ENCODE peak calls at places on chromosomes 1 and 21, in seven cellular contexts. I is foreskin fibroblast, B is heart left ventricle, T is GM06990, X is AG04450, G is astrocyte of the cerebellum, H is colonic mucosa. K is an unnamed sample.
A peak's percentile ranks its signal among the peaks of the same experiment; 100 is the strongest.

GRCh38 chr1:81836007-81836626 is 35.4 kb downstream of the ADGRL2 start:
- DNase-seq in I (peak; percentile 41), B (no peak), T (no peak), X (no peak), G (no peak), H (no peak), K (no peak)

GRCh38 chr1:173062156-173062938 is 11.6 kb upstream of the TNFSF18 start:
- DNase-seq in I (peak; percentile 77), B (no peak), T (no peak), X (peak; percentile 51), G (peak; percentile 38), H (no peak), K (peak; percentile 64)

GRCh38 chr1:224273651-224274050 is 56.3 kb downstream of the NVL start:
- DNase-seq in I (peak; percentile 28), B (no peak), T (no peak), X (peak; percentile 6), G (no peak), H (peak; percentile 52), K (no peak)

GRCh38 chr1:6027591-6027990 is 18.1 kb upstream of the KCNAB2 start:
- DNase-seq in I (no peak), B (no peak), T (no peak), X (no peak), G (no peak), H (no peak), K (no peak)

GRCh38 chr1:163076981-163077761 is 8.0 kb downstream of the RGS4 start:
- DNase-seq in I (peak; percentile 27), B (no peak), T (no peak), X (no peak), G (no peak), H (no peak), K (no peak)

GRCh38 chr1:230864441-230864840 is 3.9 kb downstream of the C1orf198 start:
- DNase-seq in I (peak; percentile 60), B (no peak), T (no peak), X (no peak), G (no peak), H (no peak), K (no peak)

GRCh38 chr1:93608188-93609109 is 73.2 kb downstream of the BCAR3 start:
- DNase-seq in I (no peak), B (peak; percentile 73), T (peak; percentile 51), X (no peak), G (no peak), H (no peak), K (peak; percentile 65)

GRCh38 chr1:217881131-217881543 is 250.0 kb downstream of the SPATA17 start:
- DNase-seq in I (no peak), B (no peak), T (no peak), X (no peak), G (peak; percentile 23), H (no peak), K (no peak)

GRCh38 chr1:54850737-54851136 is 36.3 kb downstream of the DHCR24 start:
- DNase-seq in I (peak; percentile 84), B (no peak), T (no peak), X (peak; percentile 94), G (peak; percentile 61), H (no peak), K (no peak)

GRCh38 chr21:37001446-37001845 is 5.1 kb upstream of the RIPPLY3 start:
- DNase-seq in I (peak; percentile 39), B (no peak), T (no peak), X (no peak), G (no peak), H (no peak), K (peak; percentile 19)

GRCh38 chr21:44083631-44084291 is 23.4 kb upstream of the PWP2 start:
- DNase-seq in I (no peak), B (no peak), T (no peak), X (no peak), G (no peak), H (peak; percentile 20), K (no peak)

GRCh38 chr1:223233410-223234163 is 90.5 kb upstream of the TLR5 start:
- DNase-seq in I (peak; percentile 85), B (peak; percentile 40), T (no peak), X (peak; percentile 39), G (peak; percentile 72), H (no peak), K (peak; percentile 67)

GRCh38 chr1:1143636-1144035 is 27.7 kb upstream of the C1orf159 start:
- DNase-seq in I (no peak), B (no peak), T (no peak), X (no peak), G (no peak), H (no peak), K (no peak)

GRCh38 chr1:179353546-179353945 is 12.2 kb upstream of the AXDND1 start:
- DNase-seq in I (peak; percentile 84), B (peak; percentile 38), T (no peak), X (peak; percentile 56), G (peak; percentile 15), H (no peak), K (peak; percentile 65)

GRCh38 chr1:1760345-1760650 is 18.0 kb downstream of the NADK start:
- DNase-seq in I (no peak), B (no peak), T (no peak), X (no peak), G (no peak), H (no peak), K (no peak)

GRCh38 chr1:243421784-243422183 is 165.9 kb downstream of the SDCCAG8 start:
- DNase-seq in I (peak; percentile 45), B (no peak), T (no peak), X (peak; percentile 58), G (peak; percentile 68), H (peak; percentile 20), K (peak; percentile 16)

GRCh38 chr21:36692125-36692843 is 6.6 kb upstream of the SIM2 start:
- DNase-seq in I (no peak), B (no peak), T (no peak), X (no peak), G (no peak), H (no peak), K (no peak)

GRCh38 chr1:24379733-24380315 is 33.8 kb downstream of the STPG1 start:
- DNase-seq in I (peak; percentile 74), B (no peak), T (no peak), X (no peak), G (no peak), H (peak; percentile 7), K (no peak)

GRCh38 chr1:166489670-166490436 is 323.1 kb upstream of the FAM78B start:
- DNase-seq in I (no peak), B (peak; percentile 10), T (peak; percentile 63), X (no peak), G (no peak), H (peak; percentile 20), K (no peak)

GRCh38 chr1:32028746-32029145 is 15.1 kb downstream of the KHDRBS1 start:
- DNase-seq in I (peak; percentile 49), B (no peak), T (no peak), X (no peak), G (no peak), H (no peak), K (no peak)

GRCh38 chr1:170521818-170522217 is 10.1 kb upstream of the GORAB start:
- DNase-seq in I (peak; percentile 51), B (no peak), T (no peak), X (no peak), G (no peak), H (no peak), K (no peak)

GRCh38 chr1:209510063-209510462 is 73.5 kb upstream of the CAMK1G start:
- DNase-seq in I (no peak), B (no peak), T (no peak), X (no peak), G (no peak), H (no peak), K (no peak)

GRCh38 chr1:201535046-201535777 is 3.7 kb upstream of the NAV1 start:
- DNase-seq in I (peak; percentile 82), B (no peak), T (no peak), X (no peak), G (no peak), H (no peak), K (no peak)

GRCh38 chr1:87720561-87720960 is 391.9 kb downstream of the LMO4 start:
- DNase-seq in I (no peak), B (no peak), T (no peak), X (no peak), G (no peak), H (no peak), K (no peak)

DNA sequence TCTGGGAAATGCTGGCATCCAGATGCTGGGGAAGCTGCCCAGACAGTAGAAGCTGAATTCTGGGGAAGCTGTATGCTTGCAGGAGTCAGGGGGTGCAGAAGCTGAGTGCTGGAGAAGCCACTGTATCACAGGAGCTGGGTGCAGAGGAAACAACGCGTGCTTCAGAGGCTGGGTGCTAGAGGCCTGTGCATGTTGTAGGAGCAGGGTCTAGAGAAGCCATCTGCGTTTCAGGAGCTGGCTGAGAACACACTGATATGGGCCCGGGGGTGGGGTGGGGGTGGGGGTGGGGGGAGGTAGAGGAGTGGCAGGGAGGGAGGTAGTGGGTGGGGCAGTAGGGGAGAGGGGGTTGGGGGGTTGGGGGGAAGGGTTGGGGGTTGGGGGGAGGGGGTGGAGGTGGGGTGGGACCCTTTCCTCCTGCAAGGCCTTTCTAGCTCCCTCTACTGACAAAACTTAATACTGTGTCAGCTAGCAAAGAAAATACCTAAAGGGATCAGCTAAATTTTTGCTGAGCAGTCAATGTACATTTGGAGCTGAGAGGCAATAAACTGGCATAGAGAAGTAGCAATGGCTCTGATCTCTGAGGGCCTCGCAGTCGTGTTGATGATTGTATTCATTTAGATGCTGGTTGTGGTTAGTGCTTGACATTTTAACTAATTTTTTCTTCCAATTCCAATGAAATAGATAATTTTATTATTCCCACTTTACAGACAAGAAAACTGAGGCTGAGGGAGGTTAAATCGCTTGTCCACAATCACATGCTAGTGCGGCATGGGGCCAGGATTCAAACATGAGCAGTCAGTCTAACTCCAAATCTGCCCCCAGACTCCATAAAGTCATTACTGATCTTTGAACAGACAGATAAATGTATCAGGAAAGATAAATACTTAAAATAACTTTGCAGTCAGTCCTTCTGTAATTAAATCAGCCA is 356.9 kb downstream of the DISC1 start:
- DNase-seq in I (no peak), B (no peak), T (no peak), X (no peak), G (no peak), H (no peak), K (no peak)
- TF ChIP-seq CTCF in I (no peak), B (no peak), T (no peak), X (no peak), G (no peak), H (no peak), K (no peak)

DNA sequence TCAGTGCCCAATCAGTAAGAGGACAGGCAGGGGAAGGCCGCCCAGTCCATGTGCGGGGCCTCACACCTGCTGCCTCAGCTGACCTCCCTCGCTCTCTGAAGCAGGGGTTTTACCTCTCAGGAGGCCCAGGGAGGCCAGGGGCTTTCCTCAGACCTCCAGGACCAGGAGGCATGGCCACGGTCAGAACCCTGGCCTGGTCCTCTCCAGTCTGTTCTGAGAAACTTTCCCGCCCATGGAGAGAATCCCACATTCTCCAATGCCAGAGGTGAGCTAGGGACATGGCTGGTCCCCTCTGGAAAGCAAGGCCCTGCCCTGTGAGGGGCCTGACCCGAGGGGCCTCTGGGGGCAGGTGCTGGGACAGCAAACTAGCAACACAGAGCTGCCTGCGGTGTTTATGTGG is 68.2 kb downstream of the DMRTB1 start:
- DNase-seq in I (no peak), B (no peak), T (no peak), X (no peak), G (no peak), H (no peak), K (no peak)
- H3K4me3 ChIP-seq in I (no peak overlapping the region), B (no peak overlapping the region), T (no peak overlapping the region), X (no peak overlapping the region), G (no peak overlapping the region), H (no peak overlapping the region), K (no peak overlapping the region)

GRCh38 chr1:186987769-186988168 is 159.0 kb downstream of the PLA2G4A start:
- DNase-seq in I (no peak), B (no peak), T (no peak), X (no peak), G (no peak), H (no peak), K (no peak)
- TF ChIP-seq CTCF in I (peak; percentile 16), B (no peak), T (no peak), X (peak; percentile 44), G (peak; percentile 40), H (no peak), K (no peak)

GRCh38 chr1:20601123-20601825 is 12.4 kb downstream of the CDA start:
- DNase-seq in I (peak; percentile 58), B (no peak), T (no peak), X (no peak), G (no peak), H (no peak), K (no peak)
- H3K4me3 ChIP-seq in I (no peak overlapping the region), B (no peak overlapping the region), T (no peak overlapping the region), X (no peak overlapping the region), G (no peak overlapping the region), H (no peak overlapping the region), K (no peak overlapping the region)